ENCODE peak calls at places on chromosomes 11 and 22, in four cellular contexts. V is heart left ventricle, P is K562, Z is IMR-90. I is an unnamed sample.

GRCh38 chr11:73645972-73646631 is at the start of gene PLEKHB1:
- DNase-seq in V (no peak), P (peak; percentile 50), Z (no peak), I (no peak)

GRCh38 chr11:128506384-128506783 is 81.0 kb downstream of the ETS1 start:
- DNase-seq in P (no peak), Z (no peak), V (no peak), I (no peak)

GRCh38 chr22:50573491-50574382 is 4.5 kb downstream of the CPT1B start:
- DNase-seq in V (no peak), Z (no peak), P (no peak), I (no peak)

GRCh38 chr11:78268516-78269410 is 80.0 kb downstream of the USP35 start:
- DNase-seq in Z (peak; percentile 26), P (no peak), V (peak; percentile 58), I (no peak)

GRCh38 chr22:23263651-23264555 is 83.6 kb downstream of the BCR start:
- DNase-seq in Z (no peak), P (peak; percentile 60), V (no peak), I (no peak)

GRCh38 chr11:11993814-11994213 is 14.6 kb downstream of the DKK3 start:
- DNase-seq in P (no peak), V (peak; percentile 51), Z (peak; percentile 86), I (no peak)

GRCh38 chr11:87255589-87255988 is 217.9 kb downstream of the TMEM135 start:
- DNase-seq in Z (no peak), V (no peak), P (no peak), I (no peak)

GRCh38 chr11:18770479-18771125 is 21.0 kb downstream of the PTPN5 start:
- DNase-seq in Z (no peak), P (no peak), V (no peak), I (no peak)

GRCh38 chr11:16364250-16364649 is 7.9 kb upstream of the SOX6 start:
- DNase-seq in P (no peak), V (no peak), Z (no peak), I (no peak)

GRCh38 chr11:96752221-96752620 is 362.4 kb downstream of the JRKL start:
- DNase-seq in P (no peak), V (no peak), Z (no peak), I (no peak)

GRCh38 chr11:18347471-18348125 is 25.2 kb downstream of the GTF2H1 start:
- DNase-seq in V (no peak), Z (peak; percentile 92), P (no peak), I (no peak)

GRCh38 chr11:2519879-2520735 is 75.3 kb downstream of the KCNQ1 start:
- DNase-seq in V (peak; percentile 4), Z (no peak), P (no peak), I (no peak)

DNA sequence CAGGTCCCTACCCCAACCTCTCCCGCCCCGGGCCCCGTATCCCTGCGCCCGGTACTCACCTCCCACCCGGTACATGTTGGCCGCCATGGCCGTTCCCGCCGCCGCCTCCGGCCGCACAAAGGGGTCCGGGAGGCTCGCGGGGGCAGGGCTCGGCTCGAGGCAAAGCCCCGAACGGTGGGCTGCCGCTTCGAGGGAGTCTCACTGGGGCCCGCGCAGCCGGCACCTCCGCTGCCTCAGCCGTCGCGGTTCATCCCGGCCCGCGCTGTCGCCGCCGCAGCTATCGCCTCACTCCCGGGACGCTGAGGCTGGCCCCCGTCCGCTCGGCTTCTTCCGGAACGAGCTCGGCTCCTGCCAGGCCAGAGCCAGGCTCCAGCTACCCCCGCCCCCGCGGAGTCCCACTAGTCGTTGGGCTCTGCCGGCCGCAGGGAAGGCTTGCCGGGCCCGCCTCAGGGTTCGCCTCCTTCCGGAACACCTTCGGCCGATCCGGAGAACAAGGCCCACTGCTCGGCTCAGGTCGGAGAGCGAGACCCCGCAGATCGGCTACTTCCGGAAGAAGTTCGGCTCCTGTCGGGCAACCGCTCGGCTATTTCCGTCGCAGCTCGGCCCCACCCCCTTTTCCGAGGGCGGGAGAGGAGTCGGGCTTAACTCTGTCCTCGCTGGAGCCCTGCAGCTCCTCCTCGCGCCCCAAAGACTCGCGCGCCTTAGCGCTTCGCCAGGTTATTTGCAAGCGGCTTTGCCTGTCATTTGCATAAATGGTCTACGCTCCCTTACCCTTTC is at the start of gene MTA2:
- DNase-seq in Z (peak; percentile 97), V (peak; percentile 98), P (peak; percentile 86), I (peak; percentile 99)
- TF ChIP-seq POLR2A in Z (no peak), V (no peak), P (peak; percentile 81), I (peak; percentile 16)

GRCh38 chr22:37777122-37777687 is 30.5 kb upstream of the GCAT start:
- DNase-seq in V (peak; percentile 39), P (peak; percentile 21), Z (peak; percentile 94), I (no peak)
- TF ChIP-seq POLR2A in V (no peak), P (no peak), Z (no peak), I (no peak)

DNA sequence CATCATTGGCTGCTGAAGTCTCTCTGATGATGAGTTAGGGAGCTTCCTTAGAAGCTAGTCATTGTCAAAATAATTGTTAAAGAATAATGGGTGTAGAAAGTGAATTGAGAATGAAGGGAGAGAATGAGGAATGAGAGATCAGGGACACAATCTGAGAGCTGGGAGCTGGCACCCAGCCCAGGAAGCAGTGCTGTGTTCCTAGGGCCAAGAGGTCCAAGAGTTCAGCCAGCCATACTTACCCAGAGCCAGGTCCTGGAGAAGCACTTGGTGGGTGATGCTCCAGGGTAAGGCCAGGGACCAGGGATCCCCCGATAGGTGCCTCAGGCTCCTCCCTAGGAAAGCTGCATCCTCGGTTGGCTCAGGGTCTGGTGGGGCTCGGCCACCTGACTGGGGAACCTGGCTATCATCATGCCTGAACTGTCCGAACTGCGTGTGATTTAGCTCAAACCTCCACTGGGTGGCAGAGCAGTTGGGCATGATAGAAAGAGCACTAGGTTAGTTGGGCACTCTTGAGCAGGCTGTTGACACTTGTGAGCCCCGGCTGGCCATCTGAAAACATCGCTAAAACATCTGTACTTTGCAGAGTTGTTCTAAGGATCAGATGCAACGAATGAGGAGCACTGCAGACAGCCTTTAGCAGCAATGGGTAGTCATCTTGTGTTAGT is 123.9 kb upstream of the NCAM1 start:
- DNase-seq in Z (no peak), V (peak; percentile 38), P (no peak), I (peak; percentile 89)
- TF ChIP-seq POLR2A in Z (no peak), V (no peak), P (no peak), I (no peak)

GRCh38 chr22:24525416-24526037 is 29.4 kb downstream of the GUCD1 start:
- DNase-seq in Z (peak; percentile 65), V (peak; percentile 66), P (peak; percentile 82), I (peak; percentile 95)

GRCh38 chr22:24526191-24526590 is 28.7 kb downstream of the GUCD1 start:
- DNase-seq in V (no peak), Z (peak; percentile 17), P (no peak), I (no peak)

GRCh38 chr22:24532075-24532474 is 22.9 kb downstream of the GUCD1 start:
- DNase-seq in V (no peak), P (no peak), Z (no peak), I (no peak)

GRCh38 chr22:24535348-24535747 is 19.6 kb downstream of the GUCD1 start:
- DNase-seq in V (no peak), P (no peak), Z (no peak), I (no peak)

GRCh38 chr22:24529898-24530297 is 25.0 kb downstream of the GUCD1 start:
- DNase-seq in P (no peak), Z (no peak), V (no peak), I (no peak)
- TF ChIP-seq POLR2A in P (no peak), Z (no peak), V (no peak), I (no peak)

DNA sequence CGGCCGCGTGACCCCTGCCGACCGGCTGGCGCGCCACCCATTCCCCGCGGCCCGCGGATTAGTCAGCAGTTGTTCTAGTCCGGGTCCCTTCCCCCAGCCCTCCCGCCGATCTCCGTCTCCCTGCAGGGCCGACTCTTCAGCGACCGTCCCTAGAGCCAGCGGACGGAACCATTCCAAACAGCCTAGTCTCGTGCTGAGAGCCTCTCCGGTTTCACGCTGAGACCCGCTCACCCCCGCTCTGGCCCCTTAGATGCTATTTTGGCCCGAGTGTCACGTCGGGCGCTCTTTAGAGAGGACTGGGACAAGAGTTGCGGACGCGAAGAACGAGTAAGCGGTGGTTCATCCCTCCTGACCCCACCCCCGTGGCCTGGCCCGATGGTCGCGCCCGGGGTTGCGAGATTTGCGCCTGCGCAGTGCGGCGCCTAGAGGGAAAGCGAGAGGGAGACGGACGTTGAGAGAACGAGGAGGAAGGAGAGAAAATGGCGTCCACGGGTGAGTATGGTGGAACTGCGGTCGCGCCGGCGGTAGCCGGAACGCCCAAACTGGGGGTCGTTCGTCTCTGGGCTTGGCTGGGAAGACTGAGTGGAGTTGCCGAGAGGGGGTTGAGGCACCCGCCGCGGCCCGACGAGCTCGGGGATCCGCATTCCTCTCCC is at the start of the genes EWSR1 and RHBDD3:
- DNase-seq in P (peak; percentile 85), Z (peak; percentile 97), V (peak; percentile 96), I (peak; percentile 98)
- TF ChIP-seq POLR2A in P (peak; percentile 90), Z (peak; percentile 93), V (no peak), I (peak; percentile 74)

DNA sequence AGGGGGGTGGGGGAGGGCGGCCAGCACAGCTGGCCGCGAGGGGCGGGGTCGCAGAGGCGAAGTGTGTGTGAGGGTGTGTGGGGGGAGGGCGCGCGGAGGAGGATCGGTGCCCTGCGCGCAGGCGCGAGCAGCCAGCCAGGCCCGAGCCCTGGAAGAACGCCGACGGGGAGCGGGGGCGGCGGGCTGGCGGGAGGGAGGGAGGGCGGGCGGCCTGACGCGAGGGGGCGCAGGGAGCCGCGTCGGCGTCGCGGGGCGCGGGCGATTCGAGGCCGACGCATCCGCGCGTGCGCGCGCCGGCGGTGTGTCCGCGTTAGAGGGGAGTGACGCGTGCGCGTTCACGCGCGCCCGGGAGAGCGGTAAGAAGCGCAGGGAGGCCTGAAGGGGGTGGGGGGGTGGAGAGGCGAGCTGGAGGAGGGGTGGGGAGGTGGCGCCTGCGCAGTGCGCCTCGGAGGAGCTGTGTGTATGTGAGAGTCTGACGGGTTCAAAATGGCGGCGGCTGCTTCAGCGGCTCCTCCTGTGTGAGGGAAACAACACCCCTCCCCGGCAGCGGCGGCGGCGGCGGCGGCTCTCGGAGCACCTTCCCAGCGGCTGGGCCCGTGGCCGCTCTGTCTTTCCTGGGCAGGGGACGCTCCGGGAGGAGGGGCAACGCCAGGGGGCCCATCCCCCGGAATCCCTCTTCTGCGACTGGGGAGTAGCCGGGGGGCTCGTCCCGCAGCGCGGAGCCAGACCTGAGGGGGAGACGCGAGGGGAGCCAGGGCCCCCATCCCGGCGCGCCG is at the start of gene KDM2A:
- DNase-seq in V (peak; percentile 99), P (peak; percentile 100), Z (peak; percentile 99), I (peak; percentile 100)
- TF ChIP-seq POLR2A in V (no peak), P (peak; percentile 82), Z (peak; percentile 70), I (no peak)

DNA sequence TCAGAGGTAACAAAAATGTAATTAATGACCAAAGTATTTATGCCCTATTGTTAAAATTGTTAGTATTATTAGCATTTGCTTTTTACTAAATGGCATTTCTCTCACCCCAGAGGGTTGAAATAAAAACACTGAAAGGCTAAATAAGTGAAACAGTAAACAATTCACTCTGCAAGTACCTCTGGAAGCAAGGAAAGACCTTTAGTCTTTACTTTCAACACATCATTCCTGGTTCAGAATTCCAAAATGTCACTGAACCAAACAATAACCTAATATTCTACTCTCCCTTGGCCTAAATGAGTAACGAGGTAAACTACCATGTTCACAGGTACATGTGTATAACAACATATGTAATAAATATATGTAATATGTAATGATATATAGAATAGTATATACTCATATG is 369.3 kb downstream of the TTC28 start:
- DNase-seq in P (no peak), Z (no peak), V (no peak), I (no peak)
- TF ChIP-seq POLR2A in P (no peak), Z (no peak), V (no peak), I (no peak)